ENCODE peak calls at places on chromosomes 6 and 20, in five cellular contexts. N is mesenchymal stem cell, M is IMR-90, Q is neuronal stem cell, F is H1. A is an unnamed sample.

GRCh38 chr6:38378801-38379200 is 260.9 kb downstream of the BTBD9 start:
- DNase-seq in F (no peak), N (no peak), Q (no peak), M (peak), A (no peak)

GRCh38 chr6:80690611-80691090 is 584.2 kb downstream of the BCKDHB start:
- DNase-seq in F (no peak), Q (no peak), N (peak), M (peak), A (no peak)

GRCh38 chr6:112310439-112311154 is 36.5 kb upstream of the RFPL4B start:
- DNase-seq in M (no peak), N (no peak), Q (no peak), F (no peak), A (no peak)

GRCh38 chr20:38242848-38243449 is 17.6 kb downstream of the KIAA1755 start:
- DNase-seq in Q (no peak), M (no peak), F (peak), N (no peak), A (peak)

GRCh38 chr20:12269579-12269978 is 351.9 kb downstream of the BTBD3 start:
- DNase-seq in Q (no peak), M (no peak), N (no peak), F (no peak), A (no peak)

GRCh38 chr20:12058201-12058600 is 140.5 kb downstream of the BTBD3 start:
- DNase-seq in F (no peak), Q (no peak), N (peak), M (no peak), A (no peak)

GRCh38 chr20:3330046-3330741 is 77.3 kb downstream of the DNAAF9 start:
- DNase-seq in F (no peak), M (peak), N (no peak), Q (no peak), A (no peak)

GRCh38 chr6:134911532-134911931 is 38.4 kb downstream of the ALDH8A1 start:
- DNase-seq in N (peak), M (peak), Q (no peak), F (no peak), A (no peak)

GRCh38 chr20:47551841-47552240 is 50.2 kb downstream of the NCOA3 start:
- DNase-seq in Q (no peak), N (peak), F (no peak), M (no peak), A (no peak)

DNA sequence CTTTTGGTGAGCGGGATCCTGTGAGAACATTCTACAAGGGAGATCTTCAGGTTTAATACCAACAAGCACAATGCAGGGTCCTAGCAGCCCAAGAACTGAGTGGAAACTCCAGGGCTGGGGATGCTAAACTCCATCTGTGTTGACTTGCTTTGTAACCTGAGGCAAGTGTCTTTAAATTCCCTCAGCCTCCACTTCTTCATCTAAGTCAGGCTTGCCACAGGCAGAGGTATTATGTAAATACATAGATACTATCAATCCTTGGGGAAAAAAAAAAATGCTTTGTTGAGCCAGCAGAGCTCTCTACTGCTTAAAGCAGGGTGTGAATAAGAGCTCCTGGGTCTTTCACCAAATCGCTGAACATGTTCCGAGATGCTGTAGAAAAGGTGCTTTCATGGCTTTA is 114.2 kb upstream of the PHACTR1 start:
- DNase-seq in Q (no peak), N (no peak), F (no peak), M (no peak), A (no peak)
- H2BK15ac ChIP-seq in Q (no peak), N (no peak), F (no peak), M (no peak), A (no peak)

DNA sequence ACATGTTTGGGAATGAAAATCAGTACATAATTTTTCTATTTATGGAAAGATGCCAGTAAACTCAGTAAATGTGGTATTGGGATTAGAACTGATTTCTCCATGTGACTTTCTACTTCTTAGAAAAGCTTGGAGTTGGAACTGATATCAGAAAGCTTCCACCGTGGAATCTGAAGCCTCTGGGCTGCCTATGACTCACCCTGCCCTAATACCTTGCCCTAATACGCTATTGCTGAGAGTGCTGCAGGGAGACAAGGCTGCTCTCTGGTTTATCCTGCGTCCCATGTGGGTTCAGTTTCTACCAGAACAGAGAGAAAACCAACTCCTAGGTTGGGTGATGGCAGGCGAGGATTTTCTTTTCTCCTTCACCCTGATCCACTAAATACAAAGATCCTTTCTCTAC is 3.3 kb upstream of the STMND1 start:
- DNase-seq in Q (no peak), N (peak), M (peak), F (no peak), A (no peak)
- H2AFZ ChIP-seq in Q (no peak), N (no peak), M (no peak), F (no peak), A (no peak)

DNA sequence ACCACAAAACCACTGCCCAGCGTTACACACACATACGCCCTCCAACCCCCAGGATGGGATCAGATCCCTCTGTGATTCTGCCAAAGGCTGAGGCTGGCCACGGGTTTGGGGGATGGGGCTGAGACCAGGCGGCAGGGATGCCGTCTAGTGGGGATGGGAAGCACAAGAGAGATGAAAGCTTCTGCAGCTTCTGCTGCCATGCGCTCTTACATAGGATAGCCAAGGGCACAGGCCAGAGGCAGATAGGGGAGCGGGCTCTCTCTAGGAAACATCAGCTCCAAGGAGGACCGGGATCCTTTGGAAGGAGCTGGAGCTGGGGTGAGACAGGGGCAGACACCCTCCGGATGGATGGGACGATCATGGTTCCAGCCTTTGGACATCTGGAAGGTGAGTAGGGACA is 18.7 kb upstream of the RIN2 start:
- DNase-seq in F (no peak), M (no peak), Q (no peak), N (no peak), A (no peak)
- H2BK15ac ChIP-seq in F (no peak), M (no peak), Q (no peak), N (no peak), A (no peak)

GRCh38 chr6:4599924-4600323 is 176.3 kb upstream of the CDYL start:
- DNase-seq in N (peak), M (peak), F (no peak), Q (no peak), A (no peak)
- H2AFZ ChIP-seq in N (no peak), M (no peak), F (no peak), Q (no peak), A (no peak)

GRCh38 chr6:138128096-138128495 is 20.9 kb upstream of the PERP start:
- DNase-seq in F (no peak), Q (no peak), N (no peak), M (no peak), A (no peak)
- H2BK15ac ChIP-seq in F (no peak), Q (no peak), N (no peak), M (no peak), A (no peak)

GRCh38 chr6:41422156-41422555 is 86.7 kb downstream of the NCR2 start:
- DNase-seq in Q (no peak), F (no peak), N (no peak), M (no peak), A (no peak)
- H2AFZ ChIP-seq in Q (no peak), F (no peak), N (no peak), M (no peak), A (no peak)

A was measured in H9.